ENCODE peak calls at places on chromosomes 2 and 18, in nine cellular contexts. A is NCI-H524, J is left cardiac atrium, C is LoVo, D is adrenal gland, M is T-helper 9 cell, B is psoas muscle, U is type B pancreatic cell, E is HEK293T. O is an unnamed sample.

GRCh38 chr2:121776885-121777698 is 21.6 kb downstream of the TSN start:
- DNase-seq in A (peak), J (no peak), C (no peak), D (no peak), M (no peak), B (no peak), U (no peak), E (no peak), O (no peak)

GRCh38 chr18:3268306-3268705 is 6.4 kb downstream of the MYL12B start:
- DNase-seq in A (no peak), J (no peak), C (no peak), D (no peak), M (no peak), B (no peak), U (no peak), E (no peak), O (no peak)

GRCh38 chr2:9097239-9097638 is 93.8 kb upstream of the MBOAT2 start:
- DNase-seq in A (no peak), J (no peak), C (no peak), D (no peak), M (no peak), B (no peak), U (no peak), E (no peak), O (no peak)

GRCh38 chr2:119182046-119182445 is 23.5 kb upstream of the C1QL2 start:
- DNase-seq in A (peak), J (no peak), C (no peak), D (no peak), M (no peak), B (no peak), U (no peak), E (no peak), O (no peak)

GRCh38 chr18:13185675-13186198 is 32.8 kb upstream of the LDLRAD4 start:
- DNase-seq in A (no peak), J (peak), C (no peak), D (no peak), M (no peak), B (no peak), U (no peak), E (no peak), O (no peak)

GRCh38 chr2:134290363-134290762 is 36.5 kb downstream of the MGAT5 start:
- DNase-seq in A (no peak), J (no peak), C (no peak), D (no peak), M (no peak), B (no peak), U (no peak), E (no peak), O (no peak)

GRCh38 chr2:208300847-208301618 is 35.0 kb downstream of the PIKFYVE start:
- DNase-seq in A (peak), J (no peak), C (no peak), D (no peak), M (no peak), B (no peak), U (no peak), E (no peak), O (no peak)

GRCh38 chr2:140600116-140600515 is 1530.7 kb downstream of the LRP1B start:
- DNase-seq in A (no peak), J (no peak), C (no peak), D (no peak), M (no peak), B (no peak), U (no peak), E (no peak), O (no peak)

GRCh38 chr2:56464613-56465012 is 280.8 kb downstream of the CCDC85A start:
- DNase-seq in A (no peak), J (no peak), C (no peak), D (no peak), M (no peak), B (no peak), U (no peak), E (no peak), O (no peak)

GRCh38 chr2:28662468-28663095 is 89.0 kb upstream of the PPP1CB start:
- DNase-seq in A (no peak), J (peak), C (peak), D (no peak), M (no peak), B (no peak), U (no peak), E (no peak), O (no peak)

GRCh38 chr2:174892546-174892945 is 112.6 kb downstream of the CHN1 start:
- DNase-seq in A (no peak), J (no peak), C (no peak), D (no peak), M (no peak), B (no peak), U (no peak), E (no peak), O (no peak)

GRCh38 chr2:160278101-160278888 is 78.2 kb upstream of the ITGB6 start:
- DNase-seq in A (no peak), J (no peak), C (no peak), D (no peak), M (no peak), B (no peak), U (no peak), E (no peak), O (no peak)

GRCh38 chr18:31447530-31448191 is at the start of gene DSG3:
- DNase-seq in A (no peak), J (no peak), C (peak), D (no peak), M (no peak), B (no peak), U (no peak), E (peak), O (no peak)

GRCh38 chr2:603427-603826 is 73.8 kb downstream of the TMEM18 start:
- DNase-seq in A (no peak), J (no peak), C (no peak), D (no peak), M (no peak), B (no peak), U (no peak), E (no peak), O (no peak)

GRCh38 chr2:239834143-239834542 is 191.0 kb downstream of the NDUFA10 start:
- DNase-seq in A (no peak), J (no peak), C (no peak), D (peak), M (no peak), B (peak), U (peak), E (no peak), O (no peak)

GRCh38 chr2:219160186-219161017 is at the start of gene NHEJ1:
- DNase-seq in A (peak), J (peak), C (peak), D (peak), M (peak), B (peak), U (peak), E (peak), O (peak)

GRCh38 chr2:121099329-121100318 is 185.4 kb downstream of the TFCP2L1 start:
- DNase-seq in A (peak), J (no peak), C (peak), D (no peak), M (no peak), B (no peak), U (no peak), E (peak), O (no peak)

GRCh38 chr18:4748975-4749374 is 293.9 kb upstream of the DLGAP1 start:
- DNase-seq in A (peak), J (no peak), C (no peak), D (no peak), M (no peak), B (no peak), U (no peak), E (no peak), O (no peak)

GRCh38 chr2:63432373-63432772 is 155.9 kb downstream of the WDPCP start:
- DNase-seq in A (no peak), J (no peak), C (no peak), D (no peak), M (no peak), B (no peak), U (no peak), E (no peak), O (no peak)

GRCh38 chr18:10726198-10727068 is 200.6 kb downstream of the NAPG start:
- DNase-seq in A (no peak), J (no peak), C (no peak), D (no peak), M (no peak), B (no peak), U (no peak), E (no peak), O (no peak)

GRCh38 chr2:165790461-165790860 is 3.6 kb downstream of the GALNT3 start:
- DNase-seq in A (no peak), J (no peak), C (no peak), D (no peak), M (no peak), B (no peak), U (no peak), E (no peak), O (no peak)

GRCh38 chr2:13093644-13094043 is 376.9 kb downstream of the TRIB2 start:
- DNase-seq in A (no peak), J (no peak), C (no peak), D (no peak), M (no peak), B (no peak), U (no peak), E (no peak), O (no peak)

GRCh38 chr2:238868067-238868524 is 20.2 kb downstream of the TWIST2 start:
- DNase-seq in A (no peak), J (no peak), C (no peak), D (no peak), M (no peak), B (no peak), U (no peak), E (no peak), O (no peak)

GRCh38 chr2:30235008-30235655 is 3.8 kb downstream of the LBH start:
- DNase-seq in A (no peak), J (no peak), C (no peak), D (no peak), M (peak), B (no peak), U (no peak), E (no peak), O (no peak)

GRCh38 chr2:155190342-155190741 is 491.8 kb downstream of the KCNJ3 start:
- DNase-seq in A (no peak), J (no peak), C (no peak), D (no peak), M (no peak), B (no peak), U (no peak), E (no peak), O (no peak)

GRCh38 chr2:168244318-168244717 is 3.1 kb downstream of the STK39 start:
- DNase-seq in A (peak), J (no peak), C (no peak), D (no peak), M (no peak), B (no peak), U (no peak), E (peak), O (peak)